ENCODE peak calls at places on chromosomes 11 and 22, in five cellular contexts. Q is neuronal stem cell, E is IMR-90, T is trophoblast cell, W is H1. V is an unnamed sample.

GRCh38 chr11:128902515-128903066 is 11.4 kb downstream of the KCNJ5 start:
- DNase-seq in Q (no peak), T (peak), W (peak), E (peak), V (no peak)

GRCh38 chr11:129973068-129973467 is 29.6 kb downstream of the PRDM10 start:
- DNase-seq in Q (no peak), T (no peak), E (no peak), W (no peak), V (no peak)

GRCh38 chr11:134374171-134374570 is 37.9 kb downstream of the B3GAT1 start:
- DNase-seq in E (no peak), T (no peak), Q (no peak), W (no peak), V (no peak)

GRCh38 chr22:24068717-24069116 is 57.6 kb downstream of the CABIN1 start:
- DNase-seq in W (no peak), Q (no peak), E (no peak), T (no peak), V (no peak)

GRCh38 chr22:25838960-25839741 is 97.2 kb downstream of the MYO18B start:
- DNase-seq in T (no peak), E (no peak), W (no peak), Q (no peak), V (no peak)

GRCh38 chr22:43829904-43830851 is 18.1 kb upstream of the EFCAB6 start:
- DNase-seq in W (no peak), Q (no peak), E (peak), T (no peak), V (no peak)

GRCh38 chr11:83007909-83008580 is 63.7 kb downstream of the RAB30 start:
- DNase-seq in E (peak), T (no peak), W (no peak), Q (peak), V (no peak)

GRCh38 chr22:16721969-16722368 is 103.2 kb downstream of the XKR3 start:
- DNase-seq in Q (no peak), E (no peak), W (no peak), T (no peak), V (no peak)

GRCh38 chr11:44305643-44306468 is 4.1 kb downstream of the ALX4 start:
- DNase-seq in Q (no peak), T (no peak), W (peak), E (no peak), V (no peak)

GRCh38 chr11:62497132-62497915 is 49.3 kb downstream of the AHNAK start:
- DNase-seq in W (no peak), T (no peak), Q (no peak), E (peak), V (peak)

GRCh38 chr11:120302001-120302805 is 22.9 kb upstream of the TLCD5 start:
- DNase-seq in Q (no peak), E (no peak), T (peak), W (no peak), V (no peak)

GRCh38 chr11:105968021-105968697 is 53.9 kb downstream of the MSANTD4 start:
- DNase-seq in Q (no peak), T (no peak), E (peak), W (no peak), V (no peak)

GRCh38 chr11:114073506-114074381 is 14.2 kb downstream of the ZBTB16 start:
- DNase-seq in Q (no peak), W (no peak), E (no peak), T (no peak), V (no peak)

GRCh38 chr11:104043137-104043536 is 6.7 kb downstream of the DDI1 start:
- DNase-seq in W (no peak), E (peak), T (no peak), Q (no peak), V (no peak)

GRCh38 chr22:37189011-37189466 is 992 bp upstream of the C1QTNF6 start:
- DNase-seq in Q (no peak), E (no peak), W (no peak), T (peak), V (no peak)

GRCh38 chr11:113546757-113547507 is 71.7 kb upstream of the DRD2 start:
- DNase-seq in E (peak), T (no peak), W (no peak), Q (no peak), V (no peak)

GRCh38 chr11:93939084-93939780 is 81.9 kb upstream of the HEPHL1 start:
- DNase-seq in W (no peak), E (peak), T (no peak), Q (no peak), V (no peak)

GRCh38 chr11:133816146-133816545 is 29.2 kb downstream of the SPATA19 start:
- DNase-seq in W (no peak), E (no peak), T (no peak), Q (no peak), V (no peak)

GRCh38 chr11:70108250-70108649 is 30.1 kb downstream of the ANO1 start:
- DNase-seq in W (no peak), E (peak), T (no peak), Q (no peak), V (no peak)

GRCh38 chr11:128776434-128777284 is 82.8 kb downstream of the FLI1 start:
- DNase-seq in Q (peak), W (peak), E (peak), T (peak), V (peak)

GRCh38 chr22:40578171-40578570 is 58.3 kb downstream of the MRTFA start:
- DNase-seq in E (no peak), T (no peak), W (no peak), Q (no peak), V (no peak)

GRCh38 chr11:63762662-63763505 is 5.7 kb downstream of the ZFTA start:
- DNase-seq in T (peak), Q (peak), W (peak), E (no peak), V (peak)

GRCh38 chr11:19846654-19847330 is 134.2 kb downstream of the NAV2 start:
- DNase-seq in W (no peak), E (peak), T (no peak), Q (no peak), V (no peak)

GRCh38 chr22:27029584-27030130 is 372.3 kb downstream of the MIAT start:
- DNase-seq in T (no peak), Q (no peak), E (no peak), W (no peak), V (no peak)

GRCh38 chr11:78453140-78453935 is 35.7 kb upstream of the GAB2 start:
- DNase-seq in Q (no peak), E (peak), W (no peak), T (no peak), V (no peak)

GRCh38 chr11:67313125-67313890 is 10.0 kb downstream of the SSH3 start:
- DNase-seq in T (no peak), Q (no peak), E (no peak), W (no peak), V (no peak)

GRCh38 chr11:21806508-21806907 is 386.4 kb upstream of the ANO5 start:
- DNase-seq in T (no peak), W (no peak), E (no peak), Q (no peak), V (no peak)

GRCh38 chr11:65423516-65424199 is 1.1 kb downstream of the NEAT1 start:
- DNase-seq in T (no peak), W (no peak), Q (no peak), E (peak), V (no peak)

GRCh38 chr11:133508448-133508847 is 23.9 kb downstream of the OPCML start:
- DNase-seq in T (no peak), Q (no peak), W (peak), E (no peak), V (peak)

GRCh38 chr11:44559207-44559943 is 6.1 kb upstream of the CD82 start:
- DNase-seq in E (no peak), Q (peak), T (no peak), W (peak), V (peak)

GRCh38 chr11:68651985-68652682 is 32.2 kb upstream of the GAL start:
- DNase-seq in E (no peak), T (no peak), Q (no peak), W (no peak), V (no peak)
- H3K18ac ChIP-seq in E (no peak), T (no peak), Q (peak), W (peak), V (no peak)

GRCh38 chr11:46420513-46420912 is 28.9 kb upstream of the CHRM4 start:
- DNase-seq in W (no peak), E (no peak), T (no peak), Q (no peak), V (no peak)
- H3K27ac ChIP-seq in W (no peak), E (no peak), T (no peak), Q (no peak), V (no peak)

GRCh38 chr22:31084811-31085492 is 3.8 kb downstream of the SMTN start:
- DNase-seq in E (peak), Q (peak), T (peak), W (peak), V (peak)

GRCh38 chr22:31085493-31085824 is 4.3 kb downstream of the SMTN start:
- DNase-seq in Q (no peak), T (no peak), E (no peak), W (no peak), V (no peak)

GRCh38 chr22:31083377-31083768 is 2.3 kb downstream of the SMTN start:
- DNase-seq in Q (no peak), T (no peak), W (no peak), E (no peak), V (no peak)

GRCh38 chr22:31082606-31083376 is 1.7 kb downstream of the SMTN start:
- DNase-seq in E (peak), W (peak), Q (no peak), T (peak), V (peak)

DNA sequence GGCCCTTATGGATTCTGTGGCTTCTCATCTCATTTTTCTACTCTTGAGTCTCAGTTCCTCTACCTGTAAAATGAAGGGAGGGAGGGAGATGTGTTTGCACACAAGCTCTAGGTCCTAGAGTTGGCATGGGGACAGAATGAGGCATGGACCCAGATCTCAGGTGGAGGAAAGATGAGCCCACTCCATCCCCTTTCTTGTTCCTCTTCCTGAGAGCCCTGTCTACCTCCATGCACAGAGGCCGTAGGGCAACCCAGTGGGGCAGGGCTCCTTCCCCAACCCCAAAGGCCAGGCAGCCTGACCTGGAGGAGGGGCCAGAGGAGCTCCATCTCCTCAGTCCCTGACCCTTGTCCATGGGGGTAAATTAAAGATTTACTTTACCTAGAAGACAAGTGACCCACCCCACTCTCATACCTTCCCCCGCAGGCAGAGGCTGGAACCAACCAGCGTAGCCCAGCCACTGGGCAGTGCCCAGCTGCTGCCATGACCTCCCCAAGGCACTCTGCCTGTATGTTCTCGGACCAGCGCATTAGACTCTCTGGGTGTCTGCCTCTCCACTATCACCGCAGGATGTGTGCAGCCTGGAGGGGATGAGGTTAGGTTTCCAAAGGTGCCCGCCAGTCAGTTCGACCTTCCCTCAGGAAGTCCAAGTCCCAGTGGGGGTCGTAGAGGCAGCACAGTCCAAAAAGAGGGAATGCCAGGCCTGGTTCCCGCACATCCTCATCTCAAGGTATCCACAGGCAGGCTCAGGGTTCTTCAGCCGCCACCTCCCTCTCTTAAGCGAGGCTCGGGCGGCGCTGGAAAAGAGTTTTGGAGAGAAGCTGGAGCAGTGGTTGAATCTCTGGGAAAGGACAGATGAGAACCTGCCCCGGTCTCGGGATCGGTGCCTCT is 3.0 kb downstream of the SMTN start:
- DNase-seq in Q (no peak), W (no peak), T (no peak), E (no peak), V (no peak)
- H4K91ac ChIP-seq in Q (peak), W (peak), T (peak), E (peak), V (no peak)

GRCh38 chr11:47766363-47767227 is 546 bp downstream of the FNBP4 start:
- DNase-seq in Q (peak), E (peak), T (peak), W (no peak), V (no peak)
- H3K18ac ChIP-seq in Q (peak), E (peak), T (peak), W (peak), V (no peak)

GRCh38 chr11:35330156-35330889 is 89.0 kb downstream of the SLC1A2 start:
- DNase-seq in W (peak), T (no peak), E (no peak), Q (no peak), V (peak)
- H3K27ac ChIP-seq in W (no peak), T (no peak), E (no peak), Q (no peak), V (no peak)

V was measured in H9.